ENCODE peak calls at places on chromosomes 6 and 20, in five cellular contexts. One of them, this sample, is unnamed.

GRCh38 chr6:105981002-105981887 is 104.9 kb upstream of the PRDM1 start:
- DNase-seq in spleen: peak
- DNase-seq in breast epithelium: no peak
- DNase-seq in heart left ventricle: peak
- DNase-seq in IMR-90: no peak
- DNase-seq in this sample: no peak

GRCh38 chr6:127366281-127367022 is 23.0 kb upstream of the ECHDC1 start:
- DNase-seq in spleen: no peak
- DNase-seq in breast epithelium: no peak
- DNase-seq in heart left ventricle: no peak
- DNase-seq in IMR-90: peak
- DNase-seq in this sample: peak

GRCh38 chr20:59586613-59587012 is 17.7 kb upstream of the PHACTR3 start:
- DNase-seq in spleen: peak
- DNase-seq in breast epithelium: no peak
- DNase-seq in heart left ventricle: no peak
- DNase-seq in IMR-90: no peak
- DNase-seq in this sample: no peak

GRCh38 chr20:662289-663192 is 9.5 kb upstream of the SRXN1 start:
- DNase-seq in spleen: peak
- DNase-seq in breast epithelium: no peak
- DNase-seq in heart left ventricle: no peak
- DNase-seq in IMR-90: no peak
- DNase-seq in this sample: no peak

GRCh38 chr6:37011656-37012378 is 6.4 kb downstream of the FGD2 start:
- DNase-seq in spleen: no peak
- DNase-seq in breast epithelium: no peak
- DNase-seq in heart left ventricle: no peak
- DNase-seq in IMR-90: peak
- DNase-seq in this sample: no peak

GRCh38 chr6:7229376-7230326 is 83.3 kb downstream of the SSR1 start:
- DNase-seq in spleen: no peak
- DNase-seq in breast epithelium: no peak
- DNase-seq in heart left ventricle: no peak
- DNase-seq in IMR-90: no peak
- DNase-seq in this sample: peak

GRCh38 chr6:157861814-157862213 is 38.8 kb downstream of the SNX9 start:
- DNase-seq in spleen: no peak
- DNase-seq in breast epithelium: no peak
- DNase-seq in heart left ventricle: no peak
- DNase-seq in IMR-90: peak
- DNase-seq in this sample: peak

GRCh38 chr6:36210157-36210556 is 13.6 kb downstream of the BRPF3 start:
- DNase-seq in spleen: no peak
- DNase-seq in breast epithelium: no peak
- DNase-seq in heart left ventricle: no peak
- DNase-seq in IMR-90: no peak
- DNase-seq in this sample: no peak

GRCh38 chr6:144215402-144215931 is 65.2 kb downstream of the STX11 start:
- DNase-seq in spleen: peak
- DNase-seq in breast epithelium: no peak
- DNase-seq in heart left ventricle: peak
- DNase-seq in IMR-90: no peak
- DNase-seq in this sample: peak

GRCh38 chr6:125884656-125885055 is 71.9 kb upstream of the HINT3 start:
- DNase-seq in spleen: no peak
- DNase-seq in breast epithelium: no peak
- DNase-seq in heart left ventricle: no peak
- DNase-seq in IMR-90: no peak
- DNase-seq in this sample: no peak

GRCh38 chr6:147441751-147442150 is 66.7 kb upstream of the SAMD5 start:
- DNase-seq in spleen: no peak
- DNase-seq in breast epithelium: no peak
- DNase-seq in heart left ventricle: no peak
- DNase-seq in IMR-90: no peak
- DNase-seq in this sample: no peak

GRCh38 chr6:48560408-48560807 is 449.4 kb upstream of the PTCHD4 start:
- DNase-seq in spleen: no peak
- DNase-seq in breast epithelium: no peak
- DNase-seq in heart left ventricle: no peak
- DNase-seq in IMR-90: peak
- DNase-seq in this sample: no peak

GRCh38 chr20:47821481-47822100 is 36.3 kb upstream of the SULF2 start:
- DNase-seq in spleen: peak
- DNase-seq in breast epithelium: no peak
- DNase-seq in heart left ventricle: no peak
- DNase-seq in IMR-90: no peak
- DNase-seq in this sample: no peak

GRCh38 chr6:112296122-112296521 is 41.8 kb upstream of the LAMA4 start:
- DNase-seq in spleen: no peak
- DNase-seq in breast epithelium: no peak
- DNase-seq in heart left ventricle: no peak
- DNase-seq in IMR-90: peak
- DNase-seq in this sample: peak

GRCh38 chr20:47428851-47429336 is 72.4 kb upstream of the ZMYND8 start:
- DNase-seq in spleen: no peak
- DNase-seq in breast epithelium: no peak
- DNase-seq in heart left ventricle: no peak
- DNase-seq in IMR-90: no peak
- DNase-seq in this sample: no peak

GRCh38 chr20:36181934-36182603 is 27.5 kb downstream of the EPB41L1 start:
- DNase-seq in spleen: no peak
- DNase-seq in breast epithelium: no peak
- DNase-seq in heart left ventricle: no peak
- DNase-seq in IMR-90: peak
- DNase-seq in this sample: no peak

GRCh38 chr20:36182604-36183154 is 28.1 kb downstream of the EPB41L1 start:
- DNase-seq in spleen: peak
- DNase-seq in breast epithelium: no peak
- DNase-seq in heart left ventricle: no peak
- DNase-seq in IMR-90: no peak
- DNase-seq in this sample: no peak

GRCh38 chr20:36179170-36179945 is 24.8 kb downstream of the EPB41L1 start:
- DNase-seq in spleen: no peak
- DNase-seq in breast epithelium: no peak
- DNase-seq in heart left ventricle: no peak
- DNase-seq in IMR-90: no peak
- DNase-seq in this sample: no peak

GRCh38 chr20:36177716-36178115 is 23.2 kb downstream of the EPB41L1 start:
- DNase-seq in spleen: no peak
- DNase-seq in breast epithelium: no peak
- DNase-seq in heart left ventricle: no peak
- DNase-seq in IMR-90: no peak
- DNase-seq in this sample: no peak

GRCh38 chr20:36180323-36180722 is 25.8 kb downstream of the EPB41L1 start:
- DNase-seq in spleen: no peak
- DNase-seq in breast epithelium: no peak
- DNase-seq in heart left ventricle: no peak
- DNase-seq in IMR-90: no peak
- DNase-seq in this sample: no peak
- TF ChIP-seq POLR2A in spleen: no peak
- TF ChIP-seq POLR2A in breast epithelium: no peak
- TF ChIP-seq POLR2A in heart left ventricle: no peak
- TF ChIP-seq POLR2A in IMR-90: no peak
- TF ChIP-seq POLR2A in this sample: no peak

GRCh38 chr6:358847-359246 is 32.7 kb upstream of the IRF4 start:
- DNase-seq in spleen: no peak
- DNase-seq in breast epithelium: no peak
- DNase-seq in heart left ventricle: no peak
- DNase-seq in IMR-90: no peak
- DNase-seq in this sample: no peak
- TF ChIP-seq POLR2A in spleen: no peak
- TF ChIP-seq POLR2A in breast epithelium: no peak
- TF ChIP-seq POLR2A in heart left ventricle: no peak
- TF ChIP-seq POLR2A in IMR-90: no peak
- TF ChIP-seq POLR2A in this sample: no peak

DNA sequence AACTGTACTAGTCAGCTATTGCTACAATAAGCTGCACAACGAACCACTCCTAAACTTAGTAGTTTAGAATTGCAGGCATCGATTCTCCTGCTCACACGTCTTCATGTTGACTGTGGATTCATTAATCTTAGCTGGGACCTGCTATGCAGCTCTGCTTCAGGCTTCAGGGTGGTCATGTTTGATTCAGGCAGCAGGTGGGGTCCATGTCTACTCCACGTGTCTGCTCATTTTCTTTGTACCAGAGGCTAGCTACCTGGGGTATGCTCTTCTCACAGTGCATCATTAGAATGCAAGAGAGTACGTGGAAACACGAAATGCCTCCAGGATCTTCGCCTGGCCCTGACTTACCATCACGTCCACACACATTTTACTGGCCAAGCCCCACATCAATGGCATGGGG is 64.5 kb upstream of the RIN2 start:
- DNase-seq in spleen: no peak
- DNase-seq in breast epithelium: no peak
- DNase-seq in heart left ventricle: no peak
- DNase-seq in IMR-90: no peak
- DNase-seq in this sample: no peak
- TF ChIP-seq POLR2A in spleen: no peak
- TF ChIP-seq POLR2A in breast epithelium: no peak
- TF ChIP-seq POLR2A in heart left ventricle: no peak
- TF ChIP-seq POLR2A in IMR-90: no peak
- TF ChIP-seq POLR2A in this sample: no peak

DNA sequence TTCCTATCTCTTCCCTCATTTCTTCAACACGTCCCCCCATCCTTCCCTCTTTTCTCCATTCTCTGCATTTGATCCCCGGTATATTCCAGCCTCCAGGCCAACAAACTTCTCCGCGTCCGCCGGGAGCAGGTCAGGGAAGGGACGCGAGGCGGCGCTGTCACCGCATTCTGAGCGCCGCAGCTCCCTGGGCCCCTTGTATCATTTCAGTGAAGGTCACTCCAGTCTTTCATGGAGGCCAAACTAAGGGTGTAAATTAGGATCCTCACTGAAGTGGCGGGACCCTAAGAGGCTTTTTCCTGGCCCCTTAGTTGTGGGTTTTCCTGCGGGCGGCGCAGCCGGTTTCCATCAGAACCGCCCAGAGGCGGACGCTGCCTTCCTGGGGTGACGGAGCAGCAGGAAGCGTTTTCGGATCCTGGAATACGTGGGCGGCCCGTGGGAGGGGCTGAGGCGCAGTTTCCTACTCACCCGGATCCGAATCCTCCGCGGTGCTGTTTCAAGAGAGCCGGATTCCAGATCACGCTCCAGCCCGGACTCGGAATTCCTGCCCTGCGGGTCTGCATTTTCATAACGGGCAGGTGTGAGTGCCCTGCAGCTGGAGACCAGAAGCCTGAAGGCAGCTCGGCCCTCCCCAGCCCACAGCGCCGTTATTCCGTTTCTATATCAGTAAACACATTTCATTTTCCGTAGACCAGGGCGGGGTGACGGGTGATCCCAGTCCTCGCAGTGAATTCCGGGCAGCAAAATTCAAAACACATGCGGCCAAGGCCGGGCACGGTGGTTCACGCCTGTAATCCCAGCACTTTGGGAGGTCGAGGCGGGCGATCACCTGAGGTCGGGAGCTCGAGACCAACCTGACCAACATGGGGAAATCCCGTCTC is 3.6 kb upstream of the MICA start:
- DNase-seq in spleen: peak
- DNase-seq in breast epithelium: peak
- DNase-seq in heart left ventricle: peak
- DNase-seq in IMR-90: peak
- DNase-seq in this sample: peak
- TF ChIP-seq POLR2A in spleen: peak
- TF ChIP-seq POLR2A in breast epithelium: no peak
- TF ChIP-seq POLR2A in heart left ventricle: no peak
- TF ChIP-seq POLR2A in IMR-90: peak
- TF ChIP-seq POLR2A in this sample: peak

DNA sequence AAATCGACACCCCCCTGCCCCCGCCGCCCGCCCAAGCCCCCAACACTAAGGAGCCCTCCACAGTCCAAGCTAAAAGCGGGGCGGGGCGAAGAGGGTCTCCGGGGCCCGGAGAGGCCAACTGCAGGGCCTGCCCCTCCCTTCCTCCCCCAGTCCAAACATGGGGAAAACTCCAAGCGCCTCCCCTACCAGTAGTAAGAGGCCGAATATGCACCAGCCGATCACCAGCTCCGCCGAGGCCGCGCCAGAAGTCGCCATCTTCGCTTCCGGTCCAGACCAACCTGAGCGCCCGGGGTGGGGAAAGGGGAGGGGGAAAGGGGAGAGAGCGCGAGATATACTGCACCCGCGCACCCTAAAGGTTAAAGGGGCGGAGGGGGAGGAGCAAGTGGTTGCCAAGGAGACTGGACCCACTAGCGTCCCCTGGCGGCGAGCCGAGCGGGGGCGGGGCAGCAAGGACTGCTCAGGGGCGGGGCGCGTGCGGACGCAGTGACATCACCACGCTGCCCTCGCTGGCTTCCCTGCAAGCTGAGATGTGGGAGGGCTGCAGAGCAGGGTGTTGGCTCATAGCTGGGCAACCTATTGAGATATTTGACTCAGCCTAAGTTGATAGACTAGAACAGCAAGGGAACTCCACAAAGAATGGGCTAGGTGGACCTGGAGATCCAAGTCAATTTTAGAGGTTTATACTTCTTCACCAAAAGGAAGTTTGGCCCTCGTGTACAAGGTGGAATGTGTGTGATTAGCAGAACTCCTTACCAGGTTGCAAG is at the start of gene LMBRD1:
- DNase-seq in spleen: peak
- DNase-seq in breast epithelium: peak
- DNase-seq in heart left ventricle: peak
- DNase-seq in IMR-90: peak
- DNase-seq in this sample: peak
- TF ChIP-seq POLR2A in spleen: peak
- TF ChIP-seq POLR2A in breast epithelium: no peak
- TF ChIP-seq POLR2A in heart left ventricle: no peak
- TF ChIP-seq POLR2A in IMR-90: peak
- TF ChIP-seq POLR2A in this sample: peak

This sample was measured in erythroblast.